ENCODE peak calls at places on chromosomes 13 and 19, in five cellular contexts. Y, S, Q, B and T are unnamed samples.

GRCh38 chr19:40689339-40690049 is 957 bp downstream of the NUMBL start:
- DNase-seq in B (no peak), Q (no peak), Y (no peak), S (peak; percentile 77), T (peak; percentile 76)

GRCh38 chr19:53432088-53432661 is 391 bp downstream of the ZNF761 start:
- DNase-seq in S (peak; percentile 83), Q (peak; percentile 25), Y (no peak), B (peak; percentile 44), T (peak; percentile 36)

GRCh38 chr13:30818323-30818960 is 83.1 kb downstream of the ALOX5AP start:
- DNase-seq in S (peak; percentile 93), B (no peak), Y (no peak), Q (peak; percentile 61), T (no peak)

GRCh38 chr13:93771782-93772181 is 545.2 kb downstream of the GPC6 start:
- DNase-seq in Y (no peak), Q (no peak), B (no peak), S (peak; percentile 57), T (no peak)

GRCh38 chr19:18683955-18684641 is 618 bp downstream of the CRTC1 start:
- DNase-seq in S (peak; percentile 59), B (no peak), Q (no peak), Y (no peak), T (no peak)

GRCh38 chr13:31944262-31945160 is 87.1 kb upstream of the FRY start:
- DNase-seq in Y (no peak), Q (no peak), S (no peak), B (no peak), T (no peak)

GRCh38 chr19:29576761-29577661 is 29.1 kb upstream of the POP4 start:
- DNase-seq in B (no peak), Q (peak; percentile 74), S (no peak), Y (no peak), T (no peak)

GRCh38 chr13:49958321-49958720 is 22.2 kb upstream of the SPRYD7 start:
- DNase-seq in Y (no peak), Q (no peak), S (no peak), B (no peak), T (no peak)

GRCh38 chr19:13794388-13794751 is 873 bp upstream of the ZSWIM4 start:
- DNase-seq in B (peak; percentile 83), Y (no peak), Q (peak; percentile 81), S (peak; percentile 91), T (no peak)

GRCh38 chr13:114152831-114153371 is 20.5 kb upstream of the RASA3 start:
- DNase-seq in Y (no peak), B (no peak), Q (no peak), S (peak; percentile 86), T (no peak)

GRCh38 chr19:29612121-29612520 is 6.0 kb downstream of the POP4 start:
- DNase-seq in B (no peak), S (no peak), Y (no peak), Q (no peak), T (no peak)

GRCh38 chr13:78102121-78102677 is 183.6 kb upstream of the EDNRB start:
- DNase-seq in Y (no peak), B (peak; percentile 46), S (peak; percentile 74), Q (peak; percentile 46), T (no peak)

GRCh38 chr19:46718934-46719551 is 2.1 kb upstream of the PRKD2 start:
- DNase-seq in Q (no peak), S (peak; percentile 72), Y (no peak), B (no peak), T (no peak)

GRCh38 chr19:50268046-50268445 is 61.1 kb downstream of the KCNC3 start:
- DNase-seq in S (peak; percentile 8), Q (no peak), Y (no peak), B (no peak), T (no peak)

GRCh38 chr19:23075031-23075733 is 41.6 kb upstream of the ZNF730 start:
- DNase-seq in Y (no peak), B (peak; percentile 62), Q (peak; percentile 60), S (peak; percentile 87), T (peak; percentile 93)

GRCh38 chr13:32035701-32036100 is 4.1 kb downstream of the FRY start:
- DNase-seq in Y (no peak), Q (no peak), S (no peak), B (no peak), T (no peak)

GRCh38 chr19:53333071-53333465 is 481 bp upstream of the ZNF845 start:
- DNase-seq in Y (no peak), S (no peak), B (no peak), Q (no peak), T (peak; percentile 75)

GRCh38 chr19:33147538-33147937 is 15.6 kb downstream of the WDR88 start:
- DNase-seq in B (no peak), Q (no peak), Y (no peak), S (no peak), T (no peak)

GRCh38 chr13:51222510-51223283 is 499 bp downstream of the FAM124A start:
- DNase-seq in B (no peak), S (peak; percentile 70), Q (no peak), Y (no peak), T (no peak)

GRCh38 chr19:55598719-55599467 is 424 bp downstream of the FIZ1 start:
- DNase-seq in Q (peak; percentile 99), Y (peak; percentile 79), B (peak; percentile 95), S (peak; percentile 99), T (peak; percentile 97)

GRCh38 chr13:33606692-33607091 is 211.3 kb upstream of the RFC3 start:
- DNase-seq in Y (no peak), B (no peak), S (no peak), Q (no peak), T (no peak)

GRCh38 chr19:4914736-4915501 is 5.6 kb downstream of the UHRF1 start:
- DNase-seq in Q (peak; percentile 97), Y (peak; percentile 33), B (peak; percentile 51), S (peak; percentile 99), T (no peak)

GRCh38 chr19:20247016-20247683 is 80.1 kb downstream of the ZNF486 start:
- DNase-seq in Q (no peak), B (peak; percentile 59), S (no peak), Y (no peak), T (peak; percentile 55)

GRCh38 chr13:87887459-87888123 is 216.4 kb downstream of the SLITRK5 start:
- DNase-seq in B (no peak), Y (no peak), S (no peak), Q (no peak), T (no peak)